ENCODE peak calls at places on chromosome 18, in seven cellular contexts. B is tibial nerve, K is PC-3, G is tibial artery, Q is testis, T is hepatocyte, S is esophagus muscularis mucosa. M is an unnamed sample.

GRCh38 chr18:75350440-75350839 is 77.1 kb downstream of the SMIM21 start:
- DNase-seq in B (no peak), K (no peak), G (no peak), Q (no peak), T (peak; percentile 59), S (no peak), M (no peak)

GRCh38 chr18:56501896-56502295 is 136.5 kb downstream of the TXNL1 start:
- DNase-seq in B (no peak), K (no peak), G (no peak), Q (peak; percentile 64), T (no peak), S (no peak), M (no peak)

GRCh38 chr18:7870855-7871254 is 303.7 kb downstream of the PTPRM start:
- DNase-seq in B (no peak), K (no peak), G (no peak), Q (no peak), T (no peak), S (no peak), M (no peak)

GRCh38 chr18:23539298-23539697 is 36.0 kb downstream of the RMC1 start:
- DNase-seq in B (no peak), K (no peak), G (no peak), Q (no peak), T (no peak), S (no peak), M (no peak)

GRCh38 chr18:7982216-7982615 is 415.1 kb downstream of the PTPRM start:
- DNase-seq in B (no peak), K (no peak), G (no peak), Q (no peak), T (no peak), S (no peak), M (no peak)

GRCh38 chr18:59871711-59872362 is 28.0 kb upstream of the PMAIP1 start:
- DNase-seq in B (no peak), K (no peak), G (no peak), Q (no peak), T (no peak), S (no peak), M (no peak)

GRCh38 chr18:48477353-48477752 is 61.5 kb upstream of the CTIF start:
- DNase-seq in B (no peak), K (no peak), G (no peak), Q (no peak), T (no peak), S (no peak), M (no peak)

GRCh38 chr18:3061581-3062416 is 48.9 kb upstream of the LPIN2 start:
- DNase-seq in B (no peak), K (no peak), G (no peak), Q (no peak), T (no peak), S (peak; percentile 86), M (no peak)

GRCh38 chr18:58893388-58894099 is 28.9 kb downstream of the ZNF532 start:
- DNase-seq in B (no peak), K (peak; percentile 71), G (no peak), Q (no peak), T (no peak), S (no peak), M (no peak)

GRCh38 chr18:36086186-36086585 is 18.8 kb upstream of the RPRD1A start:
- DNase-seq in B (no peak), K (no peak), G (no peak), Q (no peak), T (no peak), S (no peak), M (no peak)

GRCh38 chr18:24397131-24397693 is 412 bp downstream of the OSBPL1A start:
- DNase-seq in B (peak; percentile 57), K (peak; percentile 55), G (peak; percentile 91), Q (peak; percentile 93), T (peak; percentile 65), S (peak; percentile 93), M (peak; percentile 26)

GRCh38 chr18:10559566-10560456 is 34.0 kb downstream of the NAPG start:
- DNase-seq in B (no peak), K (no peak), G (no peak), Q (no peak), T (no peak), S (peak; percentile 92), M (no peak)

GRCh38 chr18:7532942-7533341 is 34.2 kb upstream of the PTPRM start:
- DNase-seq in B (no peak), K (no peak), G (no peak), Q (no peak), T (no peak), S (no peak), M (no peak)

DNA sequence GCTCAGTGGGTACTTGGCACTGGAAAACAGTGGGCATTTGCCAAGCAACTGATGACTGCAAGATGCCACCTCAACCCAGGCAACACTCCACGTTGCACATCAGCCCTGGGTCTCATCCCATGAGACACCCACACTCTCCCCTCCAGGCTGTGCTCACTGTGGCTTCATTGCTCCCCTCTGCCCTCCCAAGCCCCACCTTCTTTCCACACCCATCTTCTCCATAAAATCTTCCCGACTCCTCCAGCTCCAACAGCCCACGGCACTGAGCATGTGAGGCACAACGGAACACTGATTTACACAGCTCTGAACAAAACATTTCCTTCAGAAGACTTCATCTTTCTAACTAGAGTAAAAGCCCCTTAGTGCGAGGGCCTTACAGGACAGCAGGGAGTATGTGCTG is 117.8 kb upstream of the ACAA2 start:
- DNase-seq in B (no peak), K (no peak), G (no peak), Q (no peak), T (no peak), S (no peak), M (no peak)
- H3K4me1 ChIP-seq in B (no peaks in the 10 kb centered on the region), K (no peaks in the 10 kb centered on the region), G (no peaks in the 10 kb centered on the region), Q (no peaks in the 10 kb centered on the region), T (no peaks in the 10 kb centered on the region), S (no peaks in the 10 kb centered on the region), M (no peaks in the 10 kb centered on the region)

DNA sequence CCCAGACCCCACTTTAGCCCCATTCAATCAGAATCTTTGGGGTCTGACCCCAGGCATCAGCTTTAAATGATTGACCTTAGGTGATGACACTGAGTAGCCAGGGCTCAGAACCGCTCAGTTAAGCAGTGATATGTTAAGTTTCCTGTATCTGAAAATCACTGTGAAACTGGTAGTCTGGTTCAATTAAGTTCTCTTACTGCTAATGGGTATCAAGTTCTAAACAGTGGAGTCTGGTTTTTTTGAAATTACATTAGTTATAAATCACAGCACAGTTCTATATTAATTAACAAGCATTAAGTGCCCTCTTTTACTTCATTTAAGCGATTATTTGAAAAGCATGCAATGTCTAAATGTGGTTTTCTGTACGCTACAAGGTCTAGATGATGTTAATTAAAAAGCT is 117.9 kb downstream of the HAUS1 start:
- DNase-seq in B (no peak), K (no peak), G (no peak), Q (no peak), T (no peak), S (no peak), M (no peak)
- H3K27ac ChIP-seq in B (no peak overlapping the region), K (no peak overlapping the region), G (no peak overlapping the region), Q (no peak overlapping the region), T (no peak overlapping the region), S (no peak overlapping the region), M (no peak overlapping the region)

GRCh38 chr18:76487782-76488181 is 7.3 kb downstream of the ZNF516 start:
- DNase-seq in B (no peak), K (no peak), G (no peak), Q (no peak), T (no peak), S (no peak), M (no peak)
- H3K4me3 ChIP-seq in B (no peak overlapping the region), K (no peak overlapping the region), G (no peak overlapping the region), Q (no peak overlapping the region), T (no peak overlapping the region), S (no peak overlapping the region), M (no peak overlapping the region)

GRCh38 chr18:32425466-32425865 is 45.2 kb downstream of the GAREM1 start:
- DNase-seq in B (no peak), K (peak; percentile 18), G (no peak), Q (no peak), T (peak; percentile 16), S (no peak), M (no peak)

GRCh38 chr18:32424696-32425095 is 46.0 kb downstream of the GAREM1 start:
- DNase-seq in B (no peak), K (no peak), G (no peak), Q (no peak), T (no peak), S (no peak), M (no peak)

GRCh38 chr18:32422185-32422584 is 48.5 kb downstream of the GAREM1 start:
- DNase-seq in B (no peak), K (no peak), G (no peak), Q (no peak), T (no peak), S (no peak), M (no peak)

GRCh38 chr18:32420084-32420483 is 50.6 kb downstream of the GAREM1 start:
- DNase-seq in B (no peak), K (no peak), G (no peak), Q (no peak), T (no peak), S (no peak), M (no peak)

DNA sequence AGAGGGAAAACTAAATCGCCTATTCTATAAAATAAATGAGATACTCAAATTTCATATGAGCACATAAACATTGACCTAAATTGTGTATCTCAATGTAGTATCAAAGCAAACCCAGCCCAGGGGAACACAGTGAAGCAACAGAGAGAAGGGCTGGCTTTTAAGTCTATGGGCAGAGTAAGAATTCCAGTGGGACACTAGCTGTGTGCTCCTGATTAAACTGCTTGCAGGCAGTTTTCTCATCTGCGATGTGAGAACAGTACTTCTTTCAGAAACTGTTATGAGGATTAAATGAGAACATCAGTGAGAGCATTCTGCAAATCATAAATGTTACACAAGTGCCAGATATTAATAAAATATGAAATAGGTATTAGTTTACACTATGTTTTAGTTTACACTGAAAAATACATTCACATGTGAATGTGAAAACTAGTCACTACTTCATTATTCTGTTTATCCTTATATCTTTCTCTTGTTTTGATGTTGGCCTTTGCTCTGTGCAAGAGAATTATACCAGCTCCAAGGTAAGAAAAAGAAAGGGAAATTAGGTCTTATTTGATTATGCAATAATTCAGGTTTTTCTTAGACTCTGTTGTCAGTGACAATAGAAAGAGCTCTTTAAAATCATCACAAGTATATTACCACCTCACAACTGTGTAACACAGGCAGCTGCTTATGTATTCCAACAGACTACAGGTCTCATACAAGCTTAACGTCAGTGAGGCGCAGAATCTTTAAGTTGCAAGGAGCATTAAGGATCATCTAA is 47.5 kb downstream of the GAREM1 start:
- DNase-seq in B (no peak), K (no peak), G (no peak), Q (no peak), T (no peak), S (no peak), M (no peak)
- H3K4me1 ChIP-seq in B (no peaks in the 10 kb centered on the region), K (peaks cover 3% of the 10 kb centered on the region), G (peaks cover 32% of the 10 kb centered on the region), Q (no peaks in the 10 kb centered on the region), T (peaks cover 5% of the 10 kb centered on the region), S (peaks cover 70% of the 10 kb centered on the region), M (peaks cover 25% of the 10 kb centered on the region)

DNA sequence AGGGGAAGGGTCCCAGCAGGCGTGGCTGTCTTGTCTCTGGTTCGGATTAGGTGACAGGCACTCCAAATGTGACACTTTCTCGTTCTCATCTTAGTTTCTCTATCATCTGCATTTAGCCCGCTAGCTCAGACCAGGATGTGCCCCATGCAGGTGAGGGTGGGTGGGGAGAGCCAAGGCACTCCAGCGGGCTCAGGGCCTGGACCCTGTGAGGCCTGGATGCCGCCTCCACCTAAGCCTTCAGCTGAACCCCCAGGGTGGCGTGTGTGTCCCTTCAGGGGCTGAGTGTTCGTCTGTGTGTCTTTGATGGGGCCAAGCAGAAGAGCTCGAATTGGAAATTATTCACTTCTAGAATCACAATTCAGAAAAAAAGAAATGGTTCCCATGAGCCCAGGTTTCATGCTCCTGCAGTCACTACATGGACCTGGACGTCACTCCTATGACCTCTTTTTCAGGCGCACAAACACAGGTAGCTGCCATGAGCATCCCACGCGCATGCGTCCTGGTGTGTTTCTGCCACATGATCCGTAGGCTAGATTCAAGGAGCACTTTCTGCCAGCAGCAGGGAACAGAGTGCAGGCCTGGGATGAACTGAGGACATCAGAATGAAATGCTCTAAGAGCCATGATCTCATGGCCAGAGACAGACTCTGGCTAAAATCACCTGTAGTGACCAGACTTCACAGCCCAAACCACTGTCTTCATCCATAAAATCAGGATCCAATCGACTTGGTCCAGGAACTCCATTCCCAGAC is 25.8 kb downstream of the CIDEA start:
- DNase-seq in B (no peak), K (no peak), G (no peak), Q (no peak), T (no peak), S (no peak), M (no peak)
- H3K27ac ChIP-seq in B (peak overlapping the region; percentile 91), K (no peak overlapping the region), G (peak overlapping the region; percentile 100), Q (peak overlapping the region; percentile 95), T (peak overlapping the region; percentile 93), S (peak overlapping the region; percentile 93), M (no peak overlapping the region)

M was measured in pancreas.